ENCODE peak calls at places on chromosomes 1 and 21, in nine cellular contexts. One of them, this sample, is unnamed.

GRCh38 chr1:10033359-10033845 is 644 bp downstream of the UBE4B start:
- DNase-seq in NCI-H524 treated with DMSO at 0.1 percent for 48 hours: peak; percentile 25
- DNase-seq in progenitor cell of endocrine pancreas: peak; percentile 15
- DNase-seq in EL: peak; percentile 48
- DNase-seq in bronchial epithelial cell: peak; percentile 60
- DNase-seq in memory B cell: no peak
- DNase-seq in stimulated activated CD8-positive, alpha-beta memory T cell treated with anti-CD3 and anti-CD28 coated beads, Interleukin-7, amount 100 ng/mL, for 24 hours: no peak
- DNase-seq in T-helper 17 cell: peak; percentile 5
- DNase-seq in GM23248: peak; percentile 78
- DNase-seq in this sample: peak; percentile 78

GRCh38 chr1:215749423-215749822 is 182.3 kb downstream of the KCTD3 start:
- DNase-seq in NCI-H524 treated with DMSO at 0.1 percent for 48 hours: no peak
- DNase-seq in progenitor cell of endocrine pancreas: no peak
- DNase-seq in EL: peak; percentile 94
- DNase-seq in bronchial epithelial cell: peak; percentile 20
- DNase-seq in memory B cell: no peak
- DNase-seq in stimulated activated CD8-positive, alpha-beta memory T cell treated with anti-CD3 and anti-CD28 coated beads, Interleukin-7, amount 100 ng/mL, for 24 hours: no peak
- DNase-seq in T-helper 17 cell: no peak
- DNase-seq in GM23248: peak; percentile 87
- DNase-seq in this sample: peak; percentile 87

GRCh38 chr1:33388989-33389771 is 41.7 kb downstream of the PHC2 start:
- DNase-seq in NCI-H524 treated with DMSO at 0.1 percent for 48 hours: no peak
- DNase-seq in progenitor cell of endocrine pancreas: no peak
- DNase-seq in EL: peak; percentile 85
- DNase-seq in bronchial epithelial cell: no peak
- DNase-seq in memory B cell: no peak
- DNase-seq in stimulated activated CD8-positive, alpha-beta memory T cell treated with anti-CD3 and anti-CD28 coated beads, Interleukin-7, amount 100 ng/mL, for 24 hours: no peak
- DNase-seq in T-helper 17 cell: no peak
- DNase-seq in GM23248: peak; percentile 67
- DNase-seq in this sample: peak; percentile 86

GRCh38 chr21:31444061-31444460 is 100.0 kb upstream of the TIAM1 start:
- DNase-seq in NCI-H524 treated with DMSO at 0.1 percent for 48 hours: no peak
- DNase-seq in progenitor cell of endocrine pancreas: no peak
- DNase-seq in EL: peak; percentile 9
- DNase-seq in bronchial epithelial cell: no peak
- DNase-seq in memory B cell: no peak
- DNase-seq in stimulated activated CD8-positive, alpha-beta memory T cell treated with anti-CD3 and anti-CD28 coated beads, Interleukin-7, amount 100 ng/mL, for 24 hours: no peak
- DNase-seq in T-helper 17 cell: no peak
- DNase-seq in GM23248: peak; percentile 83
- DNase-seq in this sample: peak; percentile 74

GRCh38 chr21:15140321-15141019 is 75.7 kb upstream of the NRIP1 start:
- DNase-seq in NCI-H524 treated with DMSO at 0.1 percent for 48 hours: peak; percentile 76
- DNase-seq in progenitor cell of endocrine pancreas: peak; percentile 55
- DNase-seq in EL: no peak
- DNase-seq in bronchial epithelial cell: peak; percentile 7
- DNase-seq in memory B cell: no peak
- DNase-seq in stimulated activated CD8-positive, alpha-beta memory T cell treated with anti-CD3 and anti-CD28 coated beads, Interleukin-7, amount 100 ng/mL, for 24 hours: no peak
- DNase-seq in T-helper 17 cell: no peak
- DNase-seq in GM23248: no peak
- DNase-seq in this sample: no peak

GRCh38 chr1:245715291-245715701 is 560.5 kb downstream of the KIF26B start:
- DNase-seq in NCI-H524 treated with DMSO at 0.1 percent for 48 hours: no peak
- DNase-seq in progenitor cell of endocrine pancreas: no peak
- DNase-seq in EL: peak; percentile 37
- DNase-seq in bronchial epithelial cell: no peak
- DNase-seq in memory B cell: no peak
- DNase-seq in stimulated activated CD8-positive, alpha-beta memory T cell treated with anti-CD3 and anti-CD28 coated beads, Interleukin-7, amount 100 ng/mL, for 24 hours: no peak
- DNase-seq in T-helper 17 cell: no peak
- DNase-seq in GM23248: peak; percentile 58
- DNase-seq in this sample: no peak

GRCh38 chr1:88029142-88029541 is 654.9 kb upstream of the PKN2 start:
- DNase-seq in NCI-H524 treated with DMSO at 0.1 percent for 48 hours: no peak
- DNase-seq in progenitor cell of endocrine pancreas: no peak
- DNase-seq in EL: no peak
- DNase-seq in bronchial epithelial cell: no peak
- DNase-seq in memory B cell: no peak
- DNase-seq in stimulated activated CD8-positive, alpha-beta memory T cell treated with anti-CD3 and anti-CD28 coated beads, Interleukin-7, amount 100 ng/mL, for 24 hours: no peak
- DNase-seq in T-helper 17 cell: no peak
- DNase-seq in GM23248: peak; percentile 33
- DNase-seq in this sample: no peak

GRCh38 chr1:172837816-172838680 is 179.1 kb downstream of the FASLG start:
- DNase-seq in NCI-H524 treated with DMSO at 0.1 percent for 48 hours: no peak
- DNase-seq in progenitor cell of endocrine pancreas: no peak
- DNase-seq in EL: peak; percentile 15
- DNase-seq in bronchial epithelial cell: peak; percentile 96
- DNase-seq in memory B cell: no peak
- DNase-seq in stimulated activated CD8-positive, alpha-beta memory T cell treated with anti-CD3 and anti-CD28 coated beads, Interleukin-7, amount 100 ng/mL, for 24 hours: no peak
- DNase-seq in T-helper 17 cell: no peak
- DNase-seq in GM23248: peak; percentile 65
- DNase-seq in this sample: peak; percentile 33

GRCh38 chr1:44084998-44085675 is 33.5 kb upstream of the KLF17 start:
- DNase-seq in NCI-H524 treated with DMSO at 0.1 percent for 48 hours: no peak
- DNase-seq in progenitor cell of endocrine pancreas: no peak
- DNase-seq in EL: peak; percentile 88
- DNase-seq in bronchial epithelial cell: peak; percentile 72
- DNase-seq in memory B cell: no peak
- DNase-seq in stimulated activated CD8-positive, alpha-beta memory T cell treated with anti-CD3 and anti-CD28 coated beads, Interleukin-7, amount 100 ng/mL, for 24 hours: no peak
- DNase-seq in T-helper 17 cell: no peak
- DNase-seq in GM23248: peak; percentile 83
- DNase-seq in this sample: peak; percentile 55

GRCh38 chr1:22451702-22452400 is at the start of gene ZBTB40:
- DNase-seq in NCI-H524 treated with DMSO at 0.1 percent for 48 hours: peak; percentile 83
- DNase-seq in progenitor cell of endocrine pancreas: peak; percentile 95
- DNase-seq in EL: peak; percentile 94
- DNase-seq in bronchial epithelial cell: peak; percentile 82
- DNase-seq in memory B cell: peak; percentile 94
- DNase-seq in stimulated activated CD8-positive, alpha-beta memory T cell treated with anti-CD3 and anti-CD28 coated beads, Interleukin-7, amount 100 ng/mL, for 24 hours: peak; percentile 88
- DNase-seq in T-helper 17 cell: peak; percentile 92
- DNase-seq in GM23248: peak; percentile 98
- DNase-seq in this sample: peak; percentile 98

GRCh38 chr1:198637157-198637556 is 1.7 kb upstream of the PTPRC start:
- DNase-seq in NCI-H524 treated with DMSO at 0.1 percent for 48 hours: no peak
- DNase-seq in progenitor cell of endocrine pancreas: no peak
- DNase-seq in EL: no peak
- DNase-seq in bronchial epithelial cell: no peak
- DNase-seq in memory B cell: no peak
- DNase-seq in stimulated activated CD8-positive, alpha-beta memory T cell treated with anti-CD3 and anti-CD28 coated beads, Interleukin-7, amount 100 ng/mL, for 24 hours: no peak
- DNase-seq in T-helper 17 cell: no peak
- DNase-seq in GM23248: no peak
- DNase-seq in this sample: no peak

GRCh38 chr1:229323885-229324553 is 18.8 kb downstream of the CCSAP start:
- DNase-seq in NCI-H524 treated with DMSO at 0.1 percent for 48 hours: no peak
- DNase-seq in progenitor cell of endocrine pancreas: no peak
- DNase-seq in EL: no peak
- DNase-seq in bronchial epithelial cell: no peak
- DNase-seq in memory B cell: no peak
- DNase-seq in stimulated activated CD8-positive, alpha-beta memory T cell treated with anti-CD3 and anti-CD28 coated beads, Interleukin-7, amount 100 ng/mL, for 24 hours: no peak
- DNase-seq in T-helper 17 cell: no peak
- DNase-seq in GM23248: no peak
- DNase-seq in this sample: no peak

GRCh38 chr21:38402291-38402690 is 96.0 kb downstream of the ERG start:
- DNase-seq in NCI-H524 treated with DMSO at 0.1 percent for 48 hours: no peak
- DNase-seq in progenitor cell of endocrine pancreas: no peak
- DNase-seq in EL: no peak
- DNase-seq in bronchial epithelial cell: no peak
- DNase-seq in memory B cell: no peak
- DNase-seq in stimulated activated CD8-positive, alpha-beta memory T cell treated with anti-CD3 and anti-CD28 coated beads, Interleukin-7, amount 100 ng/mL, for 24 hours: no peak
- DNase-seq in T-helper 17 cell: no peak
- DNase-seq in GM23248: no peak
- DNase-seq in this sample: no peak

GRCh38 chr1:52814465-52814864 is 28.1 kb upstream of the ZYG11A start:
- DNase-seq in NCI-H524 treated with DMSO at 0.1 percent for 48 hours: no peak
- DNase-seq in progenitor cell of endocrine pancreas: no peak
- DNase-seq in EL: peak; percentile 21
- DNase-seq in bronchial epithelial cell: peak; percentile 90
- DNase-seq in memory B cell: no peak
- DNase-seq in stimulated activated CD8-positive, alpha-beta memory T cell treated with anti-CD3 and anti-CD28 coated beads, Interleukin-7, amount 100 ng/mL, for 24 hours: no peak
- DNase-seq in T-helper 17 cell: no peak
- DNase-seq in GM23248: no peak
- DNase-seq in this sample: no peak

GRCh38 chr1:206526064-206526911 is 19.0 kb downstream of the RASSF5 start:
- DNase-seq in NCI-H524 treated with DMSO at 0.1 percent for 48 hours: no peak
- DNase-seq in progenitor cell of endocrine pancreas: no peak
- DNase-seq in EL: no peak
- DNase-seq in bronchial epithelial cell: no peak
- DNase-seq in memory B cell: no peak
- DNase-seq in stimulated activated CD8-positive, alpha-beta memory T cell treated with anti-CD3 and anti-CD28 coated beads, Interleukin-7, amount 100 ng/mL, for 24 hours: no peak
- DNase-seq in T-helper 17 cell: no peak
- DNase-seq in GM23248: no peak
- DNase-seq in this sample: no peak

GRCh38 chr1:15578921-15579682 is 5.7 kb downstream of the AGMAT start:
- DNase-seq in NCI-H524 treated with DMSO at 0.1 percent for 48 hours: no peak
- DNase-seq in progenitor cell of endocrine pancreas: no peak
- DNase-seq in EL: no peak
- DNase-seq in bronchial epithelial cell: no peak
- DNase-seq in memory B cell: peak; percentile 20
- DNase-seq in stimulated activated CD8-positive, alpha-beta memory T cell treated with anti-CD3 and anti-CD28 coated beads, Interleukin-7, amount 100 ng/mL, for 24 hours: no peak
- DNase-seq in T-helper 17 cell: no peak
- DNase-seq in GM23248: no peak
- DNase-seq in this sample: no peak

GRCh38 chr1:96782861-96783260 is 61.3 kb downstream of the PTBP2 start:
- DNase-seq in NCI-H524 treated with DMSO at 0.1 percent for 48 hours: no peak
- DNase-seq in progenitor cell of endocrine pancreas: no peak
- DNase-seq in EL: no peak
- DNase-seq in bronchial epithelial cell: peak; percentile 17
- DNase-seq in memory B cell: no peak
- DNase-seq in stimulated activated CD8-positive, alpha-beta memory T cell treated with anti-CD3 and anti-CD28 coated beads, Interleukin-7, amount 100 ng/mL, for 24 hours: no peak
- DNase-seq in T-helper 17 cell: no peak
- DNase-seq in GM23248: peak; percentile 43
- DNase-seq in this sample: peak; percentile 44

GRCh38 chr1:18854331-18855025 is 5.0 kb downstream of the TAS1R2 start:
- DNase-seq in NCI-H524 treated with DMSO at 0.1 percent for 48 hours: no peak
- DNase-seq in progenitor cell of endocrine pancreas: no peak
- DNase-seq in EL: no peak
- DNase-seq in bronchial epithelial cell: no peak
- DNase-seq in memory B cell: no peak
- DNase-seq in stimulated activated CD8-positive, alpha-beta memory T cell treated with anti-CD3 and anti-CD28 coated beads, Interleukin-7, amount 100 ng/mL, for 24 hours: no peak
- DNase-seq in T-helper 17 cell: no peak
- DNase-seq in GM23248: no peak
- DNase-seq in this sample: no peak

GRCh38 chr1:161382214-161383019 is 14.7 kb upstream of the CFAP126 start:
- DNase-seq in NCI-H524 treated with DMSO at 0.1 percent for 48 hours: peak; percentile 22
- DNase-seq in progenitor cell of endocrine pancreas: no peak
- DNase-seq in EL: peak; percentile 65
- DNase-seq in bronchial epithelial cell: peak; percentile 91
- DNase-seq in memory B cell: peak; percentile 34
- DNase-seq in stimulated activated CD8-positive, alpha-beta memory T cell treated with anti-CD3 and anti-CD28 coated beads, Interleukin-7, amount 100 ng/mL, for 24 hours: no peak
- DNase-seq in T-helper 17 cell: no peak
- DNase-seq in GM23248: peak; percentile 85
- DNase-seq in this sample: peak; percentile 88

GRCh38 chr1:89309828-89310227 is 37.2 kb upstream of the GBP5 start:
- DNase-seq in NCI-H524 treated with DMSO at 0.1 percent for 48 hours: no peak
- DNase-seq in progenitor cell of endocrine pancreas: no peak
- DNase-seq in EL: no peak
- DNase-seq in bronchial epithelial cell: peak; percentile 48
- DNase-seq in memory B cell: no peak
- DNase-seq in stimulated activated CD8-positive, alpha-beta memory T cell treated with anti-CD3 and anti-CD28 coated beads, Interleukin-7, amount 100 ng/mL, for 24 hours: no peak
- DNase-seq in T-helper 17 cell: no peak
- DNase-seq in GM23248: no peak
- DNase-seq in this sample: no peak

GRCh38 chr1:161017756-161018630 is 3.0 kb downstream of the F11R start:
- DNase-seq in NCI-H524 treated with DMSO at 0.1 percent for 48 hours: no peak
- DNase-seq in progenitor cell of endocrine pancreas: no peak
- DNase-seq in EL: no peak
- DNase-seq in bronchial epithelial cell: peak; percentile 64
- DNase-seq in memory B cell: no peak
- DNase-seq in stimulated activated CD8-positive, alpha-beta memory T cell treated with anti-CD3 and anti-CD28 coated beads, Interleukin-7, amount 100 ng/mL, for 24 hours: no peak
- DNase-seq in T-helper 17 cell: no peak
- DNase-seq in GM23248: peak; percentile 21
- DNase-seq in this sample: no peak

GRCh38 chr1:98251497-98251896 is 330.7 kb upstream of the DPYD start:
- DNase-seq in NCI-H524 treated with DMSO at 0.1 percent for 48 hours: no peak
- DNase-seq in progenitor cell of endocrine pancreas: no peak
- DNase-seq in EL: no peak
- DNase-seq in bronchial epithelial cell: no peak
- DNase-seq in memory B cell: no peak
- DNase-seq in stimulated activated CD8-positive, alpha-beta memory T cell treated with anti-CD3 and anti-CD28 coated beads, Interleukin-7, amount 100 ng/mL, for 24 hours: no peak
- DNase-seq in T-helper 17 cell: no peak
- DNase-seq in GM23248: no peak
- DNase-seq in this sample: no peak

GRCh38 chr1:23664837-23665795 is 26.5 kb upstream of the RPL11 start:
- DNase-seq in NCI-H524 treated with DMSO at 0.1 percent for 48 hours: no peak
- DNase-seq in progenitor cell of endocrine pancreas: no peak
- DNase-seq in EL: peak; percentile 51
- DNase-seq in bronchial epithelial cell: peak; percentile 22
- DNase-seq in memory B cell: peak; percentile 11
- DNase-seq in stimulated activated CD8-positive, alpha-beta memory T cell treated with anti-CD3 and anti-CD28 coated beads, Interleukin-7, amount 100 ng/mL, for 24 hours: no peak
- DNase-seq in T-helper 17 cell: no peak
- DNase-seq in GM23248: peak; percentile 62
- DNase-seq in this sample: peak; percentile 43

GRCh38 chr1:43318831-43319230 is 18.0 kb downstream of the TIE1 start:
- DNase-seq in NCI-H524 treated with DMSO at 0.1 percent for 48 hours: no peak
- DNase-seq in progenitor cell of endocrine pancreas: no peak
- DNase-seq in EL: no peak
- DNase-seq in bronchial epithelial cell: no peak
- DNase-seq in memory B cell: no peak
- DNase-seq in stimulated activated CD8-positive, alpha-beta memory T cell treated with anti-CD3 and anti-CD28 coated beads, Interleukin-7, amount 100 ng/mL, for 24 hours: no peak
- DNase-seq in T-helper 17 cell: no peak
- DNase-seq in GM23248: no peak
- DNase-seq in this sample: no peak

GRCh38 chr1:212466913-212467650 is 34.4 kb downstream of the NENF start:
- DNase-seq in NCI-H524 treated with DMSO at 0.1 percent for 48 hours: no peak
- DNase-seq in progenitor cell of endocrine pancreas: no peak
- DNase-seq in EL: no peak
- DNase-seq in bronchial epithelial cell: peak; percentile 17
- DNase-seq in memory B cell: no peak
- DNase-seq in stimulated activated CD8-positive, alpha-beta memory T cell treated with anti-CD3 and anti-CD28 coated beads, Interleukin-7, amount 100 ng/mL, for 24 hours: no peak
- DNase-seq in T-helper 17 cell: no peak
- DNase-seq in GM23248: no peak
- DNase-seq in this sample: no peak

GRCh38 chr1:148386617-148387016 is 96.5 kb downstream of the PPIAL4G start:
- DNase-seq in NCI-H524 treated with DMSO at 0.1 percent for 48 hours: no peak
- DNase-seq in progenitor cell of endocrine pancreas: no peak
- DNase-seq in EL: no peak
- DNase-seq in bronchial epithelial cell: no peak
- DNase-seq in memory B cell: no peak
- DNase-seq in stimulated activated CD8-positive, alpha-beta memory T cell treated with anti-CD3 and anti-CD28 coated beads, Interleukin-7, amount 100 ng/mL, for 24 hours: no peak
- DNase-seq in T-helper 17 cell: no peak
- DNase-seq in GM23248: no peak
- DNase-seq in this sample: no peak

GRCh38 chr1:244049142-244049968 is 1.7 kb upstream of the ZBTB18 start:
- DNase-seq in NCI-H524 treated with DMSO at 0.1 percent for 48 hours: no peak
- DNase-seq in progenitor cell of endocrine pancreas: peak; percentile 47
- DNase-seq in EL: peak; percentile 53
- DNase-seq in bronchial epithelial cell: no peak
- DNase-seq in memory B cell: peak; percentile 78
- DNase-seq in stimulated activated CD8-positive, alpha-beta memory T cell treated with anti-CD3 and anti-CD28 coated beads, Interleukin-7, amount 100 ng/mL, for 24 hours: peak; percentile 1
- DNase-seq in T-helper 17 cell: peak; percentile 34
- DNase-seq in GM23248: peak; percentile 60
- DNase-seq in this sample: peak; percentile 62

GRCh38 chr1:94922756-94923465 is 4.0 kb downstream of the CNN3 start:
- DNase-seq in NCI-H524 treated with DMSO at 0.1 percent for 48 hours: no peak
- DNase-seq in progenitor cell of endocrine pancreas: no peak
- DNase-seq in EL: peak; percentile 68
- DNase-seq in bronchial epithelial cell: no peak
- DNase-seq in memory B cell: no peak
- DNase-seq in stimulated activated CD8-positive, alpha-beta memory T cell treated with anti-CD3 and anti-CD28 coated beads, Interleukin-7, amount 100 ng/mL, for 24 hours: no peak
- DNase-seq in T-helper 17 cell: no peak
- DNase-seq in GM23248: peak; percentile 76
- DNase-seq in this sample: peak; percentile 77

GRCh38 chr1:38151399-38151798 is 104.8 kb upstream of the POU3F1 start:
- DNase-seq in NCI-H524 treated with DMSO at 0.1 percent for 48 hours: peak; percentile 18
- DNase-seq in progenitor cell of endocrine pancreas: no peak
- DNase-seq in EL: no peak
- DNase-seq in bronchial epithelial cell: no peak
- DNase-seq in memory B cell: no peak
- DNase-seq in stimulated activated CD8-positive, alpha-beta memory T cell treated with anti-CD3 and anti-CD28 coated beads, Interleukin-7, amount 100 ng/mL, for 24 hours: no peak
- DNase-seq in T-helper 17 cell: no peak
- DNase-seq in GM23248: no peak
- DNase-seq in this sample: no peak